ENCODE peak calls at places on chromosomes 7 and 10, in five cellular contexts. T, S, I, L and X are unnamed samples. For H3K4me1, the result is how much of the 10 kb centered on the place peaks cover.

GRCh38 chr7:93354815-93355214 is 122.6 kb downstream of the VPS50 start:
- DNase-seq in T (no peak), I (no peak), S (no peak), L (no peak), X (no peak)

GRCh38 chr7:4226166-4226857 is 455.8 kb upstream of the FOXK1 start:
- DNase-seq in L (peak), S (no peak), I (no peak), T (no peak), X (no peak)

GRCh38 chr10:16952010-16952550 is 134.9 kb upstream of the RSU1 start:
- DNase-seq in S (no peak), I (no peak), L (no peak), T (no peak), X (no peak)

GRCh38 chr7:96088579-96088978 is 233.3 kb downstream of the SLC25A13 start:
- DNase-seq in I (no peak), L (no peak), S (no peak), T (no peak), X (no peak)

GRCh38 chr7:16098585-16099179 is 322.7 kb downstream of the CRPPA start:
- DNase-seq in L (peak), S (no peak), T (no peak), I (no peak), X (no peak)

GRCh38 chr10:99612167-99612831 is 7.9 kb downstream of the SLC25A28 start:
- DNase-seq in L (peak), I (no peak), S (peak), T (no peak), X (peak)

GRCh38 chr7:130505753-130506152 is 13.9 kb downstream of the MEST start:
- DNase-seq in L (no peak), T (no peak), S (no peak), I (no peak), X (no peak)

GRCh38 chr7:111829221-111829620 is 266.9 kb upstream of the IMMP2L start:
- DNase-seq in I (no peak), L (no peak), T (no peak), S (no peak), X (no peak)

GRCh38 chr10:90856964-90857634 is 740 bp downstream of the HTR7 start:
- DNase-seq in S (no peak), I (no peak), T (no peak), L (no peak), X (no peak)

GRCh38 chr10:24869354-24870016 is 82.9 kb downstream of the PRTFDC1 start:
- DNase-seq in S (no peak), L (no peak), T (no peak), I (no peak), X (no peak)

GRCh38 chr10:100350914-100351485 is 4.0 kb downstream of the SCD start:
- DNase-seq in L (no peak), T (no peak), S (no peak), I (no peak), X (no peak)

GRCh38 chr10:80485410-80486135 is 31.5 kb downstream of the TSPAN14 start:
- DNase-seq in S (no peak), I (no peak), L (no peak), T (no peak), X (no peak)

GRCh38 chr7:93279541-93279940 is 47.4 kb downstream of the VPS50 start:
- DNase-seq in T (no peak), S (no peak), I (no peak), L (no peak), X (no peak)

GRCh38 chr7:85392789-85393188 is 205.9 kb upstream of the SEMA3D start:
- DNase-seq in L (no peak), T (no peak), I (no peak), S (no peak), X (no peak)

GRCh38 chr7:8065356-8065813 is 96.8 kb downstream of the GLCCI1 start:
- DNase-seq in T (no peak), S (no peak), I (no peak), L (no peak), X (no peak)

GRCh38 chr10:44292390-44293002 is 92.4 kb downstream of the CXCL12 start:
- DNase-seq in S (no peak), I (no peak), T (no peak), L (no peak), X (no peak)

GRCh38 chr7:67614843-67615242 is 618.2 kb downstream of the TYW1 start:
- DNase-seq in I (no peak), L (no peak), S (no peak), T (no peak), X (no peak)

GRCh38 chr7:157426463-157427301 is 89.9 kb downstream of the DNAJB6 start:
- DNase-seq in I (no peak), L (no peak), S (no peak), T (no peak), X (no peak)

GRCh38 chr7:48168159-48168558 is 3.1 kb upstream of the ABCA13 start:
- DNase-seq in T (no peak), I (no peak), S (no peak), L (no peak), X (no peak)

GRCh38 chr7:21426286-21426957 is 1.5 kb upstream of the SP4 start:
- DNase-seq in T (no peak), L (no peak), I (no peak), S (no peak), X (no peak)

GRCh38 chr7:47371733-47372368 is 210.1 kb downstream of the TNS3 start:
- DNase-seq in I (peak), L (no peak), T (no peak), S (peak), X (peak)

GRCh38 chr10:5268234-5268633 is 71.6 kb downstream of the AKR1C4 start:
- DNase-seq in I (no peak), T (no peak), S (no peak), L (no peak), X (no peak)

GRCh38 chr7:82244947-82245346 is 198.6 kb downstream of the CACNA2D1 start:
- DNase-seq in S (no peak), L (no peak), T (no peak), I (no peak), X (no peak)

GRCh38 chr7:130844811-130845580 is 111.0 kb upstream of the KLF14 start:
- DNase-seq in L (peak), T (no peak), S (no peak), I (no peak), X (no peak)

GRCh38 chr10:103890194-103890658 is 27.8 kb downstream of the STN1 start:
- DNase-seq in I (peak), T (no peak), S (no peak), L (peak), X (peak)
- H3K4me1 ChIP-seq in I (under half), T (under half), S (under half), L (half or more), X (under half)

DNA sequence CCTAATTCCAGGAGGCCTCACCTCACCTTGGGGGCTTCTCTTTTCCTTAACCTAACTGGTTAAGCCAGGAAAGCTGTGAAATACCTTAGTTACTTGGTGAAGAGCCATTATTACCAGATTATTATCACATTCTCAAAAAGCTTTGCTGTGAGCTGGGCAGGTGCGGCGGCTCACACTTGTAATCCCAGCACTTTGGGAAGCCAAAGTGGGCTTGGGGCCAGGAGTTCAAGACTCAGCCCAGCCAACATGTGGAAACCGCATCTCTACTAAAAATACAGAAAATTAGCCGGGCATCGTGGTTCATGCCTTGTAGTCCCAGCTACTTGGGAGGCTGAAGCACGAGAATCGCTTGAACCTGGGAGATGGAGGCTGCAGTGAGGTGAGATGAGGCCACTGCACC is 102.4 kb upstream of the KLF6 start:
- DNase-seq in L (no peak), I (no peak), T (no peak), S (no peak), X (peak)
- H3K4me3 ChIP-seq in L (no peak), I (no peak), T (peak), S (no peak), X (no peak)

DNA sequence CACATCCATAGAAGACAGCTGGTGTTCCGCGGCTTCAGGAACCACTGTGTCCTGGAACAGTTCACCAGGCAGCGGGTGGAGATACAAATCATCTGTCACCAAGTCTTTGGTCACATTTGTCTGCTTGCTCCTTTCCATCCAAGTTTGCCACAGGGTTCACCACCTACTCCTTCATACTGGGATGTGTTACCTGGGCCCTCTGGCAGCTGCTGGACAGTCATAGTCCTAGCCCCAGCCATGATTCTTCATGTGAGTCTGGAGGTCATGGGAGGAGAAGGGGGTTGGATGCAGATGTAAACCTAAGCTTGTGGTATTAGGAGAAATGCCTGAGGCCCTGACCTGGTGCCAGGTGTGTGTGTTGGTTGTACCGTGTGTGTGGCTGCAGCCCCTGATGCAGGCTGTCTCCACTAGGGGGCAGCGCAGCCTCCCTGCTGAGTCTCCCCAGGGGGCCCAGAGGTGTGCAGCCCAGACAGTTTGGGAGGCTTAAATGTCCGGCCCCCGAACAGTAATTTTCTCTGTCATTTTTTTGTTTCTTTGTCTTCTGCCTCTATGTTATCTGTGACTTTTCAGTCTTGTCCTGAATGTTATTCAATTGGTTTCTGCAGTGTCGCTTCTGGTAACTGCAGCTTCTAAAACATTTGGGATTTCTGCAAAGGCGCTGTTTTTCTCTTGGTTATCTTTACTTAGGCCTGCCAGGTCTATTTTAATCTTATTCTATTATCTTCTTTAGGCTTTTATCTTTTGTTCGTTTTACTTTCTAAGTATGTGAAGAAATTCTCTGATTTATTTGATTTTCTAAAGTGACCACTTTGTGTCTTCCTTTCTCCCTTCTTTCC is 14.8 kb downstream of the NPS start:
- DNase-seq in I (peak), S (peak), T (no peak), L (peak), X (peak)
- TF ChIP-seq CTCF in I (no peak), S (peak), T (peak), L (peak), X (peak)

DNA sequence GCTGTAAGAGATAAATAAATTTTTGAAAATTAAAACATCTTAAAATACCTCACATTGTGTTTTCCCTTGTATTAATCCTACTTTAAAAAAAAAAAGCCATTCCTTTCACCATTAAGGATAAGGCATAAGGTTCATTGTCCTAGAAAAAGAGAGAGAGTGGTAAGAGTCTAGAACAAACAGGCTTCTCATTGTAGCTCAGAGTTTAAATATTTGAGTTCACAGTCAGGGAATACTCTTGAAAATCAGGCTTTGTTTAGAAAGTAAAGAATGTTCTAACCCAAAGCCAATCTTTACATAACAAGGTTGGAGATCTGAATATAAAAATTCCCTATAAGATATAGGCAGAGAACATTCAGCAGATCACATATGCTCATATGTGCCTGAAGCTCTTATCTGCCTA is 40.2 kb upstream of the TES start:
- DNase-seq in S (no peak), I (no peak), T (no peak), L (no peak), X (no peak)
- H3K4me1 ChIP-seq in S (under half), I (under half), T (under half), L (under half), X (under half)

GRCh38 chr10:126042906-126043305 is 146.5 kb downstream of the FANK1 start:
- DNase-seq in S (no peak), L (no peak), I (no peak), T (no peak), X (no peak)

GRCh38 chr10:126041804-126042231 is 145.5 kb downstream of the FANK1 start:
- DNase-seq in T (peak), S (peak), L (no peak), I (peak), X (peak)

GRCh38 chr10:126037946-126038345 is 141.6 kb downstream of the FANK1 start:
- DNase-seq in L (no peak), T (no peak), I (no peak), S (no peak), X (no peak)

GRCh38 chr10:126043389-126043788 is 147.0 kb downstream of the FANK1 start:
- DNase-seq in I (no peak), T (no peak), L (no peak), S (no peak), X (no peak)

DNA sequence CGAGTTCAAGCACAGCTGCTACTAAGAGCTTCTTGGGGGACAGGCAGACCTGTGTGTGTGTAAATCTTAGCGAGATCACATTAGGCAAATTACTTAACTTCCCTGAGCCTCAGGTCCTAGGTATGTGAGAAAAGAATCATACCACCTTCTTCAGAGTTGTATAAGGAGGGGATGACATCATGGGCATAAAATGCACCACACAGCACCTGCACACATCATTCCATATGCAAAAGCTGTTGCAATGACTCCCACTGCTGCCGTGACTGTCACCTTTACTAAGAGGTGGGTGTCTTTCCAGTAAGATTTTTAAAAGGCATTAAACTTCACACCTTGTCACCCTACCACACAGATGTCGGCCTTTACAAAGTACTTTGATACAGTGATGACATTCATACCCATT is 146.0 kb downstream of the FANK1 start:
- DNase-seq in L (no peak), T (no peak), I (no peak), S (no peak), X (no peak)
- H3K4me3 ChIP-seq in L (no peak), T (peak), I (no peak), S (no peak), X (no peak)

GRCh38 chr7:136803028-136803427 is 65.4 kb upstream of the CHRM2 start:
- DNase-seq in T (no peak), I (no peak), L (no peak), S (no peak), X (no peak)

DNA sequence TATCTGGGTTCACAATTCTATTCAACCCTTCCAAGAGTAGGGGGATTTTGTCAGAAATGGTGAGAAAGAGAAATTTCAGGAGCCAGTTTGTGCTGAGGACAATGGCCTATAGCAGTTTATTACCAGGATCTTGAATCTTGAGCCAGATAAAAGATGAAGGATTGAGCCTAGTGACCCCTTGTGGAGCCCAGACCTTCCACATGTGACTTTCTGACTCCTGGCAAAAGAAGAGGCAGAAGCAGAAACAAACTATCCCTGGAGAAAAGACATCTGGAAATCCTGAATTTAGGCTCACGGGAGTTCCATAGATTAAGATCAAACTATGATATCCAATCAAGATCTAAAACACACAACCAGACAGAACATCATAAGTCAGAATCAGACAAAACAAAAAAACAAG is 60.9 kb upstream of the CHRM2 start:
- DNase-seq in I (no peak), L (no peak), S (peak), T (no peak), X (no peak)
- TF ChIP-seq CTCF in I (no peak), L (no peak), S (no peak), T (no peak), X (no peak)

GRCh38 chr10:14583967-14584366 is 190.7 kb downstream of the FAM107B start:
- DNase-seq in I (no peak), S (no peak), L (no peak), T (no peak), X (no peak)
- H3K4me1 ChIP-seq in I (under half), S (under half), L (under half), T (under half), X (under half)

GRCh38 chr7:118183586-118184391 is at the start of gene LSM8:
- DNase-seq in S (peak), I (peak), L (peak), T (peak), X (peak)

GRCh38 chr7:118186491-118186890 is 2.5 kb downstream of the LSM8 start:
- DNase-seq in I (no peak), T (no peak), L (no peak), S (no peak), X (no peak)

GRCh38 chr7:118183254-118183585 is 744 bp upstream of the LSM8 start:
- DNase-seq in I (no peak), T (no peak), S (peak), L (no peak), X (no peak)

GRCh38 chr7:118184392-118184899 is 482 bp downstream of the LSM8 start:
- DNase-seq in T (no peak), L (no peak), S (peak), I (no peak), X (no peak)

GRCh38 chr7:118185163-118185860 is 1.3 kb downstream of the LSM8 start:
- DNase-seq in S (no peak), L (no peak), I (no peak), T (no peak), X (no peak)
- H3K4me3 ChIP-seq in S (peak), L (peak), I (no peak), T (peak), X (no peak)